ENCODE peak calls at places on chromosomes 1 and 21, in seven cellular contexts. Y, A, P, O, W, N and C are unnamed samples.

GRCh38 chr1:158011714-158012113 is 18.3 kb downstream of the KIRREL1 start:
- DNase-seq in A (no peak), W (no peak), N (no peak), Y (no peak), O (no peak), P (no peak), C (no peak)

GRCh38 chr1:200275816-200276453 is 133.9 kb downstream of the ZNF281 start:
- DNase-seq in N (no peak), P (no peak), A (no peak), Y (no peak), W (no peak), O (no peak), C (no peak)

GRCh38 chr1:26788515-26788785 is 700 bp downstream of the PIGV start:
- DNase-seq in O (no peak), Y (no peak), A (no peak), W (no peak), P (no peak), N (no peak), C (no peak)

GRCh38 chr21:45423968-45424853 is 19.2 kb downstream of the COL18A1 start:
- DNase-seq in Y (no peak), O (no peak), W (no peak), P (peak; percentile 52), N (no peak), A (no peak), C (no peak)

GRCh38 chr1:41025979-41026819 is 4.7 kb upstream of the SLFNL1 start:
- DNase-seq in O (no peak), Y (no peak), N (no peak), W (no peak), A (no peak), P (no peak), C (no peak)

GRCh38 chr1:173191011-173191410 is 16.1 kb downstream of the TNFSF4 start:
- DNase-seq in N (no peak), O (no peak), Y (no peak), A (no peak), P (no peak), W (peak; percentile 25), C (peak; percentile 31)

GRCh38 chr1:79714664-79715063 is 708.1 kb upstream of the ADGRL4 start:
- DNase-seq in P (no peak), W (no peak), Y (no peak), N (no peak), A (no peak), O (no peak), C (no peak)

GRCh38 chr1:227924838-227925574 is 22.7 kb downstream of the WNT9A start:
- DNase-seq in A (no peak), N (no peak), P (no peak), Y (no peak), O (no peak), W (no peak), C (no peak)

GRCh38 chr1:162854245-162854860 is 6.6 kb downstream of the CCDC190 start:
- DNase-seq in P (no peak), W (peak; percentile 85), A (peak; percentile 79), O (peak; percentile 82), Y (peak; percentile 82), N (peak; percentile 3), C (peak; percentile 64)

GRCh38 chr1:208203848-208204609 is 40.2 kb downstream of the PLXNA2 start:
- DNase-seq in P (no peak), Y (no peak), W (no peak), A (peak; percentile 70), N (no peak), O (no peak), C (no peak)

GRCh38 chr1:205948000-205948399 is 4.7 kb upstream of the SLC26A9 start:
- DNase-seq in Y (no peak), N (no peak), P (no peak), W (no peak), A (no peak), O (no peak), C (no peak)

GRCh38 chr21:38766987-38767722 is 38.6 kb upstream of the ETS2 start:
- DNase-seq in P (no peak), Y (no peak), A (no peak), N (no peak), W (no peak), O (peak; percentile 84), C (no peak)

GRCh38 chr1:17075470-17076255 is 21.8 kb upstream of the SDHB start:
- DNase-seq in P (no peak), A (no peak), W (peak; percentile 25), O (peak; percentile 82), Y (peak; percentile 56), N (no peak), C (no peak)

GRCh38 chr1:234507089-234507488 is 28.1 kb upstream of the TARBP1 start:
- DNase-seq in P (no peak), N (no peak), Y (no peak), A (no peak), O (no peak), W (no peak), C (no peak)

GRCh38 chr21:42324896-42325295 is 9.7 kb upstream of the TFF3 start:
- DNase-seq in W (no peak), N (no peak), O (no peak), A (no peak), Y (no peak), P (no peak), C (no peak)

GRCh38 chr1:196609114-196609737 is 986 bp upstream of the KCNT2 start:
- DNase-seq in W (no peak), P (no peak), A (peak; percentile 18), O (no peak), N (no peak), Y (no peak), C (no peak)

GRCh38 chr21:44949161-44950015 is 9.6 kb downstream of the SLX9 start:
- DNase-seq in W (peak; percentile 65), A (peak; percentile 35), Y (peak; percentile 72), O (peak; percentile 62), P (peak; percentile 89), N (peak; percentile 53), C (peak; percentile 53)

GRCh38 chr1:44035726-44036408 is 4.6 kb upstream of the SLC6A9 start:
- DNase-seq in P (no peak), W (no peak), O (peak; percentile 29), N (peak; percentile 34), Y (no peak), A (no peak), C (no peak)

GRCh38 chr1:212914789-212915188 is 35.6 kb upstream of the VASH2 start:
- DNase-seq in A (no peak), N (no peak), O (no peak), P (no peak), W (no peak), Y (peak; percentile 4), C (no peak)

GRCh38 chr1:37108596-37109188 is 74.4 kb upstream of the GRIK3 start:
- DNase-seq in W (no peak), P (no peak), O (no peak), Y (no peak), A (no peak), N (no peak), C (no peak)

GRCh38 chr1:242454262-242455051 is 70.0 kb downstream of the PLD5 start:
- DNase-seq in P (no peak), W (peak; percentile 33), N (no peak), Y (peak; percentile 68), A (peak; percentile 24), O (peak; percentile 48), C (peak; percentile 52)

GRCh38 chr1:25906644-25907300 is 553 bp upstream of the STMN1 start:
- DNase-seq in Y (no peak), W (no peak), O (peak; percentile 34), A (no peak), P (no peak), N (no peak), C (peak; percentile 61)

GRCh38 chr1:3566004-3566885 is 45.1 kb downstream of the MEGF6 start:
- DNase-seq in W (no peak), N (no peak), A (no peak), P (no peak), Y (no peak), O (no peak), C (no peak)

GRCh38 chr21:29299906-29300546 is 1.3 kb downstream of the BACH1 start:
- DNase-seq in A (peak; percentile 94), O (peak; percentile 93), N (peak; percentile 11), W (peak; percentile 95), Y (peak; percentile 50), P (peak; percentile 62), C (peak; percentile 74)

GRCh38 chr1:16141573-16142336 is 14.1 kb downstream of the EPHA2 start:
- DNase-seq in Y (no peak), O (no peak), N (no peak), A (no peak), W (no peak), P (no peak), C (no peak)

GRCh38 chr1:116908266-116908665 is 1.4 kb upstream of the PTGFRN start:
- DNase-seq in W (no peak), O (no peak), P (no peak), Y (no peak), N (no peak), A (no peak), C (no peak)

GRCh38 chr1:5819391-5820025 is 172.7 kb downstream of the NPHP4 start:
- DNase-seq in P (no peak), N (no peak), O (no peak), Y (no peak), W (no peak), A (no peak), C (no peak)